ENCODE peak calls at places on chromosomes 12 and 14, in five cellular contexts. W is fibroblast of pulmonary artery, H is uterus, Q is body of pancreas, B is HFF-Myc. C is an unnamed sample.

GRCh38 chr14:105478624-105479305 is 4.1 kb downstream of the CRIP2 start:
- DNase-seq in W (no peak), H (no peak), Q (no peak), B (no peak), C (no peak)

GRCh38 chr12:6871052-6871957 is 1.8 kb downstream of the SPSB2 start:
- DNase-seq in W (no peak), H (no peak), Q (no peak), B (no peak), C (peak)

GRCh38 chr12:86826051-86826450 is 569.9 kb upstream of the MGAT4C start:
- DNase-seq in W (no peak), H (no peak), Q (no peak), B (no peak), C (no peak)

GRCh38 chr12:4296749-4297148 is 23.2 kb downstream of the CCND2 start:
- DNase-seq in W (no peak), H (no peak), Q (no peak), B (no peak), C (no peak)

GRCh38 chr12:64779349-64779974 is 20.3 kb upstream of the GNS start:
- DNase-seq in W (no peak), H (no peak), Q (peak), B (no peak), C (no peak)

GRCh38 chr14:100443643-100444042 is 120.5 kb downstream of the SLC25A47 start:
- DNase-seq in W (no peak), H (no peak), Q (no peak), B (no peak), C (no peak)

GRCh38 chr14:105055334-105055733 is 9.9 kb downstream of the GPR132 start:
- DNase-seq in W (no peak), H (no peak), Q (no peak), B (no peak), C (no peak)

GRCh38 chr12:30952036-30952435 is 25.5 kb downstream of the TSPAN11 start:
- DNase-seq in W (no peak), H (no peak), Q (no peak), B (no peak), C (no peak)

DNA sequence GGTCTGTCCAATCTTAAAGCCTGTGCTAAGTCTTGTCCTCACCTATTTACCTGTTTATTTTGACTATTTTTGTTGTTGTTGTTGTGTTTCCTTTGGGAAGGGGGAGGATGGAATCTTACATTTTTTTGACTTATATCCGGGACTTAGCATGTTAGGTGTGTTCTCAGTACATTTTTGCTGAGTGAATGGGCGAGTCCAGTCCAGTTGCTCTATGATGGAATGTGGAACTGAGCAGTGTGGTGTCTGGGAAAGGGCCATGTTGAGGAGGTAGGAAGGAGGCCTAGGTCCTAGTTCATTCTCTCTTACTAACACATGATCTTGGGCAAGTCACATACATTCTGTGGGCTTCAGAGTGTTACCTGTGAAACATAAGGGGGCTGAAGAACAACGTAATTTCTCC is 80.9 kb upstream of the SLC38A2 start:
- DNase-seq in W (no peak), H (no peak), Q (no peak), B (no peak), C (no peak)
- TF ChIP-seq CTCF in W (no peak), H (no peak), Q (no peak), B (no peak), C (no peak)

GRCh38 chr12:47707905-47708543 is 2.2 kb upstream of the RPAP3 start:
- DNase-seq in W (no peak), H (no peak), Q (no peak), B (no peak), C (no peak)
- H3K4me3 ChIP-seq in W (no peak), H (no peak), Q (no peak), B (no peak), C (no peak)

DNA sequence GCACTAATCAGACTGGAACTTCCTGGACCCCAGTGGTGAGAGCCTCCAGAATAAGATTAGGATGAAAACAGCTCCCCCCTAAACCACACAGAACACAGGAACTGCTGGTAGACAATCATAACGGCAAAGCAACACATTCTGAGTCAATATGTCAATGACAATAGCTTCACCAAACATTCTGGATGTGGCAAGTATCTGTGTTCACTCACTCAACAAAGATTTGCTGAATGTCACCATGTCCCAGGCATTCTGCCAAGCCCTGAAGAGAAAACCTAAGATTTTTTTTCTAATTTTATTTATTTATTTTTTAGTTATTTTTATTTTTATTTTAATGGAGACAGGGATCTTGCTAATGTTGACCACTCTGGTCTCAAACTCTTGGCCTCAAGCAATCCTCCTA is 65.2 kb downstream of the LRRC74A start:
- DNase-seq in W (no peak), H (no peak), Q (no peak), B (no peak), C (no peak)
- TF ChIP-seq CTCF in W (no peak), H (no peak), Q (no peak), B (no peak), C (no peak)

GRCh38 chr12:122967151-122967550 is 888 bp upstream of the ABCB9 start:
- DNase-seq in W (no peak), H (no peak), Q (no peak), B (no peak), C (no peak)
- H3K4me3 ChIP-seq in W (no peak), H (no peak), Q (no peak), B (no peak), C (no peak)

GRCh38 chr14:93997933-93998870 is 1.1 kb downstream of the CCDC197 start:
- DNase-seq in W (no peak), H (no peak), Q (no peak), B (no peak), C (no peak)

GRCh38 chr14:93993382-93993781 is 3.7 kb upstream of the CCDC197 start:
- DNase-seq in W (no peak), H (no peak), Q (no peak), B (no peak), C (no peak)

GRCh38 chr14:93996130-93996695 is 888 bp upstream of the CCDC197 start:
- DNase-seq in W (no peak), H (no peak), Q (no peak), B (no peak), C (no peak)

GRCh38 chr14:93997082-93997481 is at the start of gene CCDC197:
- DNase-seq in W (no peak), H (no peak), Q (no peak), B (no peak), C (no peak)

GRCh38 chr14:93994919-93995682 is 2.0 kb upstream of the CCDC197 start:
- DNase-seq in W (peak), H (peak), Q (peak), B (no peak), C (peak)
- TF ChIP-seq CTCF in W (no peak), H (no peak), Q (no peak), B (no peak), C (no peak)

DNA sequence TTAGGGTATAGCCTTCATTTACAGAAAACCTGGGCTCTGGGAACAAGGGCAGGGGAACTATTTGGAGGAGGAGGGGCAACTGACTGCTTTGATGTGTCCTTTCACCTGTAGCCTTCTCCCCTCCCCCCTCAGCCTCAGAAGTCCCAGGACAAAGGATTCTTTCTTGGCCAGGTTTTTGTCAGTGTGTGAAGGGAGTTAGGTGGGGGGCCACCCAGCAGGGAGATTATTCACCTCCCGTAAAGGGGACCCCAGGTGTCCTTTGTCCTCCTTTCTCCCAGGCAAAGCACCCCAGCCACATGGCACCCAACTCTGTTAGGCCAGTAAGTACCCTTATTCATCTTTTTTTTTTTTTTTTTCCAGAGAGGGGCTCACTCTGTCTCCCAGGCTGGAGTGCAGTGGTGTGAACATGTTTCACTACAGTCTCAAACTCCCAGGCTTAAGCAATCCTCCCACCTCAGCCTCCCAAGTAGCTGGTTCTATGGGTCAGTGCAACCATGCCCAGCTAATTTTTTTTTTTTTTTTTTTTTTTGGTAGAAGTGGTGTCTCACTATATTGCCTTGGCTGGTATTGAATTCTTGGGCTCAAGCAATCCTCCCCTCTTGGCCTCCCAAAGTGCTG is 722 bp upstream of the NFE2 start:
- DNase-seq in W (no peak), H (no peak), Q (no peak), B (no peak), C (no peak)
- H3K4me3 ChIP-seq in W (no peak), H (no peak), Q (no peak), B (no peak), C (no peak)

GRCh38 chr14:69324341-69324931 is 64.5 kb downstream of the GALNT16 start:
- DNase-seq in W (no peak), H (peak), Q (no peak), B (no peak), C (no peak)

GRCh38 chr14:69326611-69327010 is 66.7 kb downstream of the GALNT16 start:
- DNase-seq in W (no peak), H (peak), Q (no peak), B (no peak), C (no peak)

GRCh38 chr14:69327507-69327906 is 67.5 kb downstream of the GALNT16 start:
- DNase-seq in W (no peak), H (peak), Q (no peak), B (no peak), C (no peak)

GRCh38 chr14:69325086-69325485 is 65.1 kb downstream of the GALNT16 start:
- DNase-seq in W (no peak), H (no peak), Q (no peak), B (no peak), C (no peak)

GRCh38 chr14:69325646-69326265 is 65.8 kb downstream of the GALNT16 start:
- DNase-seq in W (no peak), H (peak), Q (no peak), B (no peak), C (no peak)
- TF ChIP-seq CTCF in W (peak), H (no peak), Q (no peak), B (peak), C (no peak)